ENCODE peak calls at places on chromosomes 11 and 22, in eight cellular contexts. One of them, this sample, is unnamed.

GRCh38 chr11:83249972-83250593 is 36.1 kb downstream of the CCDC90B start:
- DNase-seq in left lung: no peak
- DNase-seq in ovary: no peak
- DNase-seq in lower lobe of right lung: no peak
- DNase-seq in A549: peak
- DNase-seq in thyroid gland: no peak
- DNase-seq in CD4-positive, alpha-beta T cell: no peak
- DNase-seq in hepatocyte: peak
- DNase-seq in this sample: peak

GRCh38 chr22:21641417-21641794 is 696 bp upstream of the SDF2L1 start:
- DNase-seq in left lung: no peak
- DNase-seq in ovary: peak
- DNase-seq in lower lobe of right lung: peak
- DNase-seq in A549: peak
- DNase-seq in thyroid gland: peak
- DNase-seq in CD4-positive, alpha-beta T cell: no peak
- DNase-seq in hepatocyte: peak
- DNase-seq in this sample: no peak

GRCh38 chr11:121892863-121893262 is 223.2 kb downstream of the BLID start:
- DNase-seq in left lung: no peak
- DNase-seq in ovary: no peak
- DNase-seq in lower lobe of right lung: no peak
- DNase-seq in A549: no peak
- DNase-seq in thyroid gland: no peak
- DNase-seq in CD4-positive, alpha-beta T cell: no peak
- DNase-seq in hepatocyte: no peak
- DNase-seq in this sample: no peak

GRCh38 chr11:11545285-11546275 is 76.2 kb downstream of the GALNT18 start:
- DNase-seq in left lung: no peak
- DNase-seq in ovary: no peak
- DNase-seq in lower lobe of right lung: no peak
- DNase-seq in A549: no peak
- DNase-seq in thyroid gland: peak
- DNase-seq in CD4-positive, alpha-beta T cell: no peak
- DNase-seq in hepatocyte: no peak
- DNase-seq in this sample: no peak

GRCh38 chr11:10622957-10623787 is 54.7 kb upstream of the LYVE1 start:
- DNase-seq in left lung: peak
- DNase-seq in ovary: no peak
- DNase-seq in lower lobe of right lung: no peak
- DNase-seq in A549: no peak
- DNase-seq in thyroid gland: no peak
- DNase-seq in CD4-positive, alpha-beta T cell: peak
- DNase-seq in hepatocyte: no peak
- DNase-seq in this sample: no peak

GRCh38 chr11:68545796-68546195 is 85.2 kb downstream of the PPP6R3 start:
- DNase-seq in left lung: no peak
- DNase-seq in ovary: no peak
- DNase-seq in lower lobe of right lung: no peak
- DNase-seq in A549: no peak
- DNase-seq in thyroid gland: peak
- DNase-seq in CD4-positive, alpha-beta T cell: no peak
- DNase-seq in hepatocyte: no peak
- DNase-seq in this sample: peak

GRCh38 chr11:65353900-65354264 is 669 bp upstream of the TIGD3 start:
- DNase-seq in left lung: no peak
- DNase-seq in ovary: peak
- DNase-seq in lower lobe of right lung: no peak
- DNase-seq in A549: no peak
- DNase-seq in thyroid gland: peak
- DNase-seq in CD4-positive, alpha-beta T cell: no peak
- DNase-seq in hepatocyte: no peak
- DNase-seq in this sample: no peak

GRCh38 chr11:118084247-118084646 is 2.5 kb downstream of the SMIM35 start:
- DNase-seq in left lung: no peak
- DNase-seq in ovary: no peak
- DNase-seq in lower lobe of right lung: no peak
- DNase-seq in A549: no peak
- DNase-seq in thyroid gland: peak
- DNase-seq in CD4-positive, alpha-beta T cell: no peak
- DNase-seq in hepatocyte: peak
- DNase-seq in this sample: peak

GRCh38 chr11:87463486-87464102 is 425.9 kb downstream of the TMEM135 start:
- DNase-seq in left lung: no peak
- DNase-seq in ovary: no peak
- DNase-seq in lower lobe of right lung: no peak
- DNase-seq in A549: peak
- DNase-seq in thyroid gland: no peak
- DNase-seq in CD4-positive, alpha-beta T cell: no peak
- DNase-seq in hepatocyte: peak
- DNase-seq in this sample: no peak

GRCh38 chr11:91209751-91210150 is 986.9 kb upstream of the CHORDC1 start:
- DNase-seq in left lung: no peak
- DNase-seq in ovary: no peak
- DNase-seq in lower lobe of right lung: no peak
- DNase-seq in A549: no peak
- DNase-seq in thyroid gland: no peak
- DNase-seq in CD4-positive, alpha-beta T cell: no peak
- DNase-seq in hepatocyte: no peak
- DNase-seq in this sample: no peak

GRCh38 chr11:75275581-75275980 is 35.0 kb downstream of the TPBGL start:
- DNase-seq in left lung: peak
- DNase-seq in ovary: peak
- DNase-seq in lower lobe of right lung: peak
- DNase-seq in A549: no peak
- DNase-seq in thyroid gland: peak
- DNase-seq in CD4-positive, alpha-beta T cell: peak
- DNase-seq in hepatocyte: no peak
- DNase-seq in this sample: no peak

GRCh38 chr11:131511794-131512193 is 141.4 kb downstream of the NTM start:
- DNase-seq in left lung: no peak
- DNase-seq in ovary: no peak
- DNase-seq in lower lobe of right lung: no peak
- DNase-seq in A549: no peak
- DNase-seq in thyroid gland: peak
- DNase-seq in CD4-positive, alpha-beta T cell: no peak
- DNase-seq in hepatocyte: peak
- DNase-seq in this sample: peak

GRCh38 chr11:126305699-126306098 is 1.8 kb downstream of the DCPS start:
- DNase-seq in left lung: no peak
- DNase-seq in ovary: no peak
- DNase-seq in lower lobe of right lung: no peak
- DNase-seq in A549: no peak
- DNase-seq in thyroid gland: no peak
- DNase-seq in CD4-positive, alpha-beta T cell: no peak
- DNase-seq in hepatocyte: no peak
- DNase-seq in this sample: no peak
- H3K27ac ChIP-seq in left lung: no peak
- H3K27ac ChIP-seq in ovary: no peak
- H3K27ac ChIP-seq in lower lobe of right lung: no peak
- H3K27ac ChIP-seq in A549: no peak
- H3K27ac ChIP-seq in thyroid gland: no peak
- H3K27ac ChIP-seq in CD4-positive, alpha-beta T cell: no peak
- H3K27ac ChIP-seq in hepatocyte: no peak
- H3K27ac ChIP-seq in this sample: no peak

GRCh38 chr22:37739611-37740049 is 42.8 kb downstream of the TRIOBP start:
- DNase-seq in left lung: peak
- DNase-seq in ovary: no peak
- DNase-seq in lower lobe of right lung: peak
- DNase-seq in A549: no peak
- DNase-seq in thyroid gland: no peak
- DNase-seq in CD4-positive, alpha-beta T cell: no peak
- DNase-seq in hepatocyte: no peak
- DNase-seq in this sample: no peak
- TF ChIP-seq CTCF in left lung: no peak
- TF ChIP-seq CTCF in ovary: no peak
- TF ChIP-seq CTCF in lower lobe of right lung: no peak
- TF ChIP-seq CTCF in A549: no peak
- TF ChIP-seq CTCF in thyroid gland: no peak
- TF ChIP-seq CTCF in CD4-positive, alpha-beta T cell: no peak
- TF ChIP-seq CTCF in hepatocyte: no peak
- TF ChIP-seq CTCF in this sample: no peak

GRCh38 chr11:69744435-69744834 is 30.7 kb downstream of the FGF4 start:
- DNase-seq in left lung: no peak
- DNase-seq in ovary: no peak
- DNase-seq in lower lobe of right lung: no peak
- DNase-seq in A549: no peak
- DNase-seq in thyroid gland: no peak
- DNase-seq in CD4-positive, alpha-beta T cell: no peak
- DNase-seq in hepatocyte: peak
- DNase-seq in this sample: no peak
- H3K27ac ChIP-seq in left lung: no peak
- H3K27ac ChIP-seq in ovary: no peak
- H3K27ac ChIP-seq in lower lobe of right lung: no peak
- H3K27ac ChIP-seq in A549: no peak
- H3K27ac ChIP-seq in thyroid gland: no peak
- H3K27ac ChIP-seq in CD4-positive, alpha-beta T cell: no peak
- H3K27ac ChIP-seq in hepatocyte: peak
- H3K27ac ChIP-seq in this sample: no peak

GRCh38 chr11:6473481-6474422 is at the start of gene TRIM3:
- DNase-seq in left lung: peak
- DNase-seq in ovary: peak
- DNase-seq in lower lobe of right lung: peak
- DNase-seq in A549: peak
- DNase-seq in thyroid gland: peak
- DNase-seq in CD4-positive, alpha-beta T cell: peak
- DNase-seq in hepatocyte: peak
- DNase-seq in this sample: peak
- TF ChIP-seq CTCF in left lung: no peak
- TF ChIP-seq CTCF in ovary: no peak
- TF ChIP-seq CTCF in lower lobe of right lung: peak
- TF ChIP-seq CTCF in A549: peak
- TF ChIP-seq CTCF in thyroid gland: no peak
- TF ChIP-seq CTCF in CD4-positive, alpha-beta T cell: no peak
- TF ChIP-seq CTCF in hepatocyte: peak
- TF ChIP-seq CTCF in this sample: no peak

This sample was measured in prostate gland.